ENCODE peak calls at places on chromosomes 6 and 20, in six cellular contexts. X is brain microvascular endothelial cell, K is transverse colon, D is A549, F is PC-9, O is heart right ventricle. Y is an unnamed sample.

GRCh38 chr20:64224344-64225165 is 31.0 kb upstream of the PCMTD2 start:
- DNase-seq in X (peak; percentile 87), K (no peak), D (no peak), F (peak; percentile 78), O (no peak), Y (no peak)

GRCh38 chr6:98384766-98385165 is 449.6 kb upstream of the POU3F2 start:
- DNase-seq in X (no peak), K (no peak), D (no peak), F (no peak), O (no peak), Y (no peak)

GRCh38 chr6:170093658-170094596 is 197.0 kb downstream of the DLL1 start:
- DNase-seq in X (no peak), K (no peak), D (no peak), F (no peak), O (no peak), Y (no peak)

GRCh38 chr6:355809-356208 is 35.7 kb upstream of the IRF4 start:
- DNase-seq in X (no peak), K (no peak), D (no peak), F (no peak), O (no peak), Y (no peak)

GRCh38 chr20:24465730-24466129 is 3.7 kb upstream of the SYNDIG1 start:
- DNase-seq in X (no peak), K (no peak), D (no peak), F (no peak), O (peak; percentile 30), Y (peak; percentile 20)

GRCh38 chr20:50572922-50573777 is 63.0 kb downstream of the PTPN1 start:
- DNase-seq in X (no peak), K (no peak), D (no peak), F (no peak), O (no peak), Y (no peak)

GRCh38 chr20:2386516-2387179 is 5.9 kb downstream of the TGM6 start:
- DNase-seq in X (peak; percentile 50), K (no peak), D (no peak), F (no peak), O (no peak), Y (no peak)

GRCh38 chr6:24991748-24992467 is 56.1 kb upstream of the RIPOR2 start:
- DNase-seq in X (no peak), K (peak; percentile 50), D (peak; percentile 22), F (no peak), O (peak; percentile 17), Y (no peak)

GRCh38 chr6:25889877-25890853 is 16.1 kb upstream of the SLC17A3 start:
- DNase-seq in X (peak; percentile 32), K (peak; percentile 20), D (no peak), F (peak; percentile 42), O (no peak), Y (no peak)

GRCh38 chr20:50666709-50667310 is 24.5 kb downstream of the RIPOR3 start:
- DNase-seq in X (no peak), K (no peak), D (no peak), F (no peak), O (no peak), Y (no peak)

GRCh38 chr6:166998256-166999144 is 697 bp upstream of the CEP43 start:
- DNase-seq in X (peak; percentile 18), K (peak; percentile 22), D (no peak), F (no peak), O (peak; percentile 33), Y (no peak)

GRCh38 chr20:8076505-8077498 is 55.3 kb upstream of the PLCB1 start:
- DNase-seq in X (no peak), K (no peak), D (no peak), F (no peak), O (no peak), Y (no peak)

GRCh38 chr6:55617272-55617671 is 38.3 kb upstream of the HMGCLL1 start:
- DNase-seq in X (peak; percentile 42), K (no peak), D (no peak), F (no peak), O (no peak), Y (no peak)

GRCh38 chr6:23784313-23784919 is 341.6 kb upstream of the NRSN1 start:
- DNase-seq in X (no peak), K (no peak), D (no peak), F (no peak), O (no peak), Y (no peak)

GRCh38 chr20:14234666-14235295 is 102.6 kb downstream of the FLRT3 start:
- DNase-seq in X (peak; percentile 34), K (no peak), D (no peak), F (peak; percentile 43), O (no peak), Y (no peak)

GRCh38 chr6:105618247-105618646 is 215.4 kb upstream of the PREP start:
- DNase-seq in X (no peak), K (no peak), D (no peak), F (no peak), O (no peak), Y (no peak)

GRCh38 chr6:13803581-13803980 is 10.8 kb downstream of the MCUR1 start:
- DNase-seq in X (no peak), K (no peak), D (no peak), F (no peak), O (no peak), Y (no peak)

GRCh38 chr20:22282696-22283095 is 301.7 kb downstream of the FOXA2 start:
- DNase-seq in X (no peak), K (no peak), D (no peak), F (no peak), O (no peak), Y (no peak)

GRCh38 chr6:53483423-53484353 is 61.2 kb downstream of the GCLC start:
- DNase-seq in X (no peak), K (no peak), D (no peak), F (no peak), O (peak; percentile 72), Y (no peak)

GRCh38 chr6:75409928-75410327 is 83.7 kb downstream of the FILIP1 start:
- DNase-seq in X (no peak), K (no peak), D (no peak), F (no peak), O (no peak), Y (no peak)

GRCh38 chr6:47844881-47845280 is 63.0 kb downstream of the OPN5 start:
- DNase-seq in X (no peak), K (no peak), D (no peak), F (no peak), O (no peak), Y (no peak)

GRCh38 chr6:140966676-140967075 is 1166.0 kb upstream of the GJE1 start:
- DNase-seq in X (no peak), K (no peak), D (no peak), F (no peak), O (no peak), Y (no peak)

GRCh38 chr6:112044856-112045255 is 9.0 kb upstream of the CCN6 start:
- DNase-seq in X (peak; percentile 87), K (no peak), D (no peak), F (peak; percentile 50), O (no peak), Y (no peak)

GRCh38 chr6:162512744-162513143 is 214.8 kb downstream of the PRKN start:
- DNase-seq in X (no peak), K (no peak), D (no peak), F (no peak), O (no peak), Y (no peak)

GRCh38 chr6:162509821-162510220 is 217.7 kb downstream of the PRKN start:
- DNase-seq in X (no peak), K (no peak), D (no peak), F (no peak), O (no peak), Y (no peak)
- H3K27ac ChIP-seq in X (no peak overlapping the region), K (no peak overlapping the region), D (no peak overlapping the region), F (no peak overlapping the region), O (peak overlapping the region; percentile 56), Y (peak overlapping the region; percentile 48)

DNA sequence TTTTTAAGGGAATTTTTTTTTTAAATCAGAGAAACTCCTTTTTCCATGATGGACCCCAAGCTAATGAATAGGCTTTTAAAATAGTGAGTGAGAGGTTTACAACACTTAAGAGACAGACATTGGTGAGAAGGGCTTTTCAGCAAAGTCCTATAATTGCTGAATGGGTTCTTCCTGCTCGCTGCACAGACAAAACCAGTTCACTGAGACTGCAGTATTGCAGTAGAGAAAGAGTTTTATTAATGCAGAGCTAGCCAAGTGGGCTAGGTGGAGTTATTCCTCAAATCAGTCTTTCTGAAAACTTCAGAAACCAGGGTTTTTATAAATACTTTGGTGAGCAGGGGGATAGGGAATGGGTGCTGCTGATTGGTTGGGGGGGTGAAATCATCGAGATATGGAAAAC is 3.2 kb upstream of the SLC2A10 start:
- DNase-seq in X (no peak), K (no peak), D (no peak), F (no peak), O (no peak), Y (no peak)
- H3K27ac ChIP-seq in X (no peak overlapping the region), K (no peak overlapping the region), D (no peak overlapping the region), F (no peak overlapping the region), O (no peak overlapping the region), Y (no peak overlapping the region)

DNA sequence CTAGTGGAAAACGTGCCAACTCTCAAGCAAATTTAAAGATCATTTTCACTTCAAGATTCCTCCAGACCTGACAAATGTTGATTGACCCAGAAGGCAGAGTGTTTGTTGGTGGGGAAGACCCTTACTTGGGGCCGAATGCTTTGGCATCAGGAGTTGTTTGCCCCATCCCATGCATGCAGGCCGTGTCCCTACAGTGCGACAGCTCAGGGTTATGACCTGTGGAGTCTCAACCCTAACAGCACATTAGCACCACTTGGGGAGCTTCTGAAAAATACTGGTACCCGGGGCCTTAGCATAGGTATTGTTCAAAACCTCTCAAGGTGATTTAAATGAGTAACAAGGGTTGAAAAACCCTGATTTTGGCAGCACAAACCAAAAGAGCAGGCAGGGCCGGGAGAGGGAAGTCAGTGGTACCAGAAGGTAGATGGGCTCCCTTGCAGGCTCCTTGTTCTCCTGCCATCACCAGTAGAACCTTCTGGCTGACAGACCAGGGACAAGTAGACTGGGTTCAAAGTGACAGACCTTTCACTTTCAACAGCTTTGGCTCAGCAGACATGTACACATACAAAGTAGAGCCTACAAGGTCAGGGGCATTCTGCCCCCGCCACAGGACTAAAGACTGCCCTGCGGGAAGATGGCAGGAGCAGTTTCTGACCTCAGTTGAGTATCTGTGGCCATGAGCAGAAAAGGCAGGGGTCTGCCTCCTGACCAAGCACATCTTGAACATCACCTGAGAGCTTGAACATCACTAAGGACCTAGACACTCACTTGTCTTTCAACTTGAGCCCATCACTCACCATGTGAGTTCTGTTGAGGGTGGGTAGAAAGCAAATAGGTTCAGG is 39.6 kb downstream of the PLCG1 start:
- DNase-seq in X (no peak), K (no peak), D (no peak), F (no peak), O (no peak), Y (no peak)
- H3K27ac ChIP-seq in X (no peak overlapping the region), K (peak overlapping the region; percentile 64), D (peak overlapping the region; percentile 55), F (no peak overlapping the region), O (peak overlapping the region; percentile 90), Y (peak overlapping the region; percentile 88)

GRCh38 chr6:76682842-76683241 is 610.4 kb upstream of the IMPG1 start:
- DNase-seq in X (no peak), K (no peak), D (no peak), F (no peak), O (no peak), Y (no peak)

GRCh38 chr6:76681781-76682180 is 609.3 kb upstream of the IMPG1 start:
- DNase-seq in X (peak; percentile 27), K (no peak), D (no peak), F (no peak), O (no peak), Y (no peak)

GRCh38 chr6:76684881-76685280 is 612.4 kb upstream of the IMPG1 start:
- DNase-seq in X (peak; percentile 17), K (no peak), D (no peak), F (no peak), O (no peak), Y (no peak)

DNA sequence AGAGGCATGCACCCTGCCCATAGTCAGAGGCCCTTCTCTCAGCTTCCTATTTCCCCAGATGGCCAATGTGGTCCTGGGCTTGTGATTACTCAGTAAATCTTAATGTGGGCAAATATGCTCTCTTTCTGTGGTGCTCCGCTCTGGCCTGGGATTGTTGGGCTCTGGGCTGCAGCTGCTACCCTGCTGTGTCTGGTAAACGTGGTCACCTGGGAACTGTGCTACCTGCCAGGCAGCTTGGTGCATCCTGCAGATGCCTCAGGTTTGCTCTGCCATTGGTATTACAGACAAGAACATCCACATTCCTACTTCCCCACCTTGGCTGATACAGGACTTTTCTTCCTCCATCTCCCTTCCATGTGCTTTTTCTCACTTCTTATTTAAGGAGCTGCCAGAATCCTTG is 611.5 kb upstream of the IMPG1 start:
- DNase-seq in X (no peak), K (no peak), D (no peak), F (no peak), O (no peak), Y (no peak)
- H3K27ac ChIP-seq in X (no peak overlapping the region), K (no peak overlapping the region), D (no peak overlapping the region), F (no peak overlapping the region), O (no peak overlapping the region), Y (no peak overlapping the region)

Y was measured in caudate nucleus.